ENCODE peak calls at places on chromosomes 11 and 22, in seven cellular contexts. C is lower lobe of right lung, L is mammary epithelial cell, V is kidney glomerular epithelial cell, U is endothelial cell, X is astrocyte of the cerebellum, A is ovary. M is an unnamed sample.

GRCh38 chr11:79461144-79461543 is 20.3 kb upstream of the TENM4 start:
- DNase-seq in V (peak), C (no peak), U (peak), X (no peak), A (peak), L (peak), M (no peak)

GRCh38 chr22:44930016-44930710 is 79.6 kb downstream of the PHF21B start:
- DNase-seq in X (no peak), U (no peak), A (no peak), V (no peak), L (no peak), C (no peak), M (no peak)

GRCh38 chr22:43077121-43077877 is 11.9 kb downstream of the TTLL1 start:
- DNase-seq in C (no peak), X (no peak), L (no peak), V (no peak), A (no peak), U (no peak), M (no peak)

GRCh38 chr22:27748355-27749168 is 53.0 kb downstream of the MN1 start:
- DNase-seq in C (no peak), X (peak), V (no peak), L (peak), U (no peak), A (peak), M (no peak)

GRCh38 chr11:73975479-73975757 is 7.2 kb downstream of the UCP2 start:
- DNase-seq in A (no peak), L (no peak), U (no peak), C (no peak), X (no peak), V (no peak), M (no peak)

GRCh38 chr11:132125855-132126841 is 755.7 kb downstream of the NTM start:
- DNase-seq in A (no peak), V (no peak), L (peak), X (no peak), C (no peak), U (peak), M (no peak)

GRCh38 chr22:46071451-46072029 is 78.8 kb upstream of the PPARA start:
- DNase-seq in U (no peak), V (peak), X (peak), A (no peak), L (peak), C (peak), M (peak)

GRCh38 chr11:105027671-105028070 is 4.7 kb upstream of the CASP5 start:
- DNase-seq in C (no peak), V (no peak), L (no peak), A (no peak), U (no peak), X (no peak), M (no peak)

GRCh38 chr22:40553014-40553579 is 83.4 kb downstream of the MRTFA start:
- DNase-seq in L (no peak), V (no peak), U (no peak), A (no peak), X (no peak), C (no peak), M (no peak)

GRCh38 chr11:69427906-69428880 is 53.3 kb upstream of the LINC01488 start:
- DNase-seq in X (no peak), V (no peak), U (no peak), A (no peak), C (no peak), L (no peak), M (no peak)

GRCh38 chr11:19444231-19444630 is 203.5 kb upstream of the E2F8 start:
- DNase-seq in U (no peak), A (no peak), V (no peak), C (no peak), L (no peak), X (no peak), M (no peak)

GRCh38 chr11:119101367-119101758 is 290 bp downstream of the DPAGT1 start:
- DNase-seq in U (no peak), A (no peak), X (no peak), L (no peak), V (no peak), C (no peak), M (no peak)

GRCh38 chr11:45105233-45105992 is 41.0 kb upstream of the PRDM11 start:
- DNase-seq in L (peak), A (peak), C (peak), V (no peak), X (peak), U (peak), M (no peak)

GRCh38 chr11:77200351-77200750 is 72.3 kb downstream of the MYO7A start:
- DNase-seq in L (no peak), U (no peak), C (no peak), A (peak), X (no peak), V (no peak), M (no peak)